ENCODE peak calls at places on chromosomes 7 and 10, in seven cellular contexts. J is heart left ventricle, W is body of pancreas, M is ovary, K is coronary artery, R is stomach, H is pancreas. E is an unnamed sample.

GRCh38 chr10:91006001-91006751 is 85.3 kb upstream of the ANKRD1 start:
- DNase-seq in J (peak), W (peak), M (peak), K (no peak), R (peak), H (peak), E (peak)

GRCh38 chr7:117581424-117581823 is 101.6 kb downstream of the CFTR start:
- DNase-seq in J (no peak), W (no peak), M (no peak), K (no peak), R (no peak), H (no peak), E (no peak)

GRCh38 chr10:79380918-79381775 is 33.9 kb downstream of the PPIF start:
- DNase-seq in J (peak), W (peak), M (no peak), K (peak), R (peak), H (no peak), E (no peak)

GRCh38 chr10:89163265-89163995 is 43.7 kb downstream of the CH25H start:
- DNase-seq in J (peak), W (peak), M (no peak), K (no peak), R (peak), H (no peak), E (peak)

GRCh38 chr7:35983585-35983984 is 169.5 kb upstream of the EEPD1 start:
- DNase-seq in J (no peak), W (no peak), M (no peak), K (no peak), R (no peak), H (no peak), E (no peak)

GRCh38 chr10:7046615-7047014 is 364.2 kb downstream of the SFMBT2 start:
- DNase-seq in J (no peak), W (no peak), M (no peak), K (no peak), R (no peak), H (no peak), E (no peak)

GRCh38 chr7:102914585-102914984 is 1.8 kb downstream of the LRRC17 start:
- DNase-seq in J (peak), W (peak), M (peak), K (peak), R (no peak), H (no peak), E (peak)

GRCh38 chr10:94487575-94487974 is 58.0 kb upstream of the HELLS start:
- DNase-seq in J (no peak), W (no peak), M (no peak), K (no peak), R (no peak), H (no peak), E (no peak)

GRCh38 chr10:15436696-15437095 is 65.6 kb upstream of the FAM171A1 start:
- DNase-seq in J (no peak), W (no peak), M (no peak), K (no peak), R (no peak), H (no peak), E (no peak)

GRCh38 chr10:93461807-93462178 is 20.3 kb downstream of the MYOF start:
- DNase-seq in J (no peak), W (no peak), M (no peak), K (no peak), R (peak), H (no peak), E (no peak)

GRCh38 chr10:36675458-36675880 is 449.9 kb upstream of the ANKRD30A start:
- DNase-seq in J (no peak), W (no peak), M (no peak), K (no peak), R (no peak), H (no peak), E (no peak)

GRCh38 chr7:21868647-21868896 is 77.1 kb downstream of the CDCA7L start:
- DNase-seq in J (no peak), W (no peak), M (no peak), K (no peak), R (no peak), H (no peak), E (no peak)

GRCh38 chr10:79608505-79609375 is 2.0 kb upstream of the SFTPA1 start:
- DNase-seq in J (no peak), W (peak), M (no peak), K (no peak), R (no peak), H (peak), E (peak)

GRCh38 chr7:140607441-140607989 is 33.1 kb downstream of the DENND2A start:
- DNase-seq in J (peak), W (peak), M (peak), K (peak), R (no peak), H (peak), E (peak)

GRCh38 chr7:40760997-40761396 is 626.2 kb downstream of the SUGCT start:
- DNase-seq in J (no peak), W (no peak), M (no peak), K (no peak), R (no peak), H (no peak), E (no peak)

GRCh38 chr10:71273506-71273905 is 45.6 kb upstream of the SLC29A3 start:
- DNase-seq in J (no peak), W (no peak), M (no peak), K (no peak), R (no peak), H (no peak), E (no peak)

GRCh38 chr10:62853710-62854109 is 37.5 kb upstream of the EGR2 start:
- DNase-seq in J (no peak), W (no peak), M (no peak), K (no peak), R (no peak), H (no peak), E (no peak)

GRCh38 chr7:124896001-124896400 is 33.6 kb downstream of the POT1 start:
- DNase-seq in J (no peak), W (no peak), M (no peak), K (no peak), R (no peak), H (no peak), E (no peak)

GRCh38 chr7:156156734-156157408 is 344.6 kb upstream of the SHH start:
- DNase-seq in J (no peak), W (peak), M (no peak), K (peak), R (peak), H (peak), E (no peak)

GRCh38 chr10:15630353-15630752 is 89.4 kb downstream of the ITGA8 start:
- DNase-seq in J (peak), W (no peak), M (no peak), K (no peak), R (no peak), H (no peak), E (no peak)

GRCh38 chr10:76432274-76433012 is 1001.0 kb downstream of the LRMDA start:
- DNase-seq in J (peak), W (no peak), M (peak), K (peak), R (no peak), H (no peak), E (peak)

GRCh38 chr7:75738604-75738974 is at the start of gene HIP1:
- DNase-seq in J (no peak), W (no peak), M (no peak), K (no peak), R (no peak), H (no peak), E (no peak)

GRCh38 chr7:55133630-55134392 is 115.0 kb downstream of the EGFR start:
- DNase-seq in J (peak), W (no peak), M (no peak), K (peak), R (peak), H (no peak), E (peak)

GRCh38 chr10:34444223-34445183 is 370.6 kb downstream of the PARD3 start:
- DNase-seq in J (no peak), W (no peak), M (no peak), K (no peak), R (no peak), H (no peak), E (no peak)

GRCh38 chr10:124974131-124974530 is 32.2 kb downstream of the ZRANB1 start:
- DNase-seq in J (no peak), W (no peak), M (no peak), K (no peak), R (no peak), H (no peak), E (no peak)

GRCh38 chr10:17238445-17239275 is 10.6 kb downstream of the VIM start:
- DNase-seq in J (no peak), W (no peak), M (no peak), K (peak), R (no peak), H (no peak), E (no peak)

GRCh38 chr7:83594076-83594475 is 54.9 kb downstream of the SEMA3E start:
- DNase-seq in J (no peak), W (peak), M (no peak), K (no peak), R (no peak), H (peak), E (no peak)

GRCh38 chr7:289756-290553 is at the start of gene FOXL3:
- DNase-seq in J (no peak), W (no peak), M (no peak), K (no peak), R (no peak), H (no peak), E (no peak)

GRCh38 chr7:2301510-2301860 is 12.8 kb downstream of the SNX8 start:
- DNase-seq in J (no peak), W (no peak), M (no peak), K (no peak), R (no peak), H (no peak), E (no peak)

GRCh38 chr10:44857363-44858016 is 53.6 kb upstream of the TMEM72 start:
- DNase-seq in J (peak), W (peak), M (peak), K (no peak), R (peak), H (peak), E (peak)

GRCh38 chr7:25857376-25858067 is 294.5 kb upstream of the NFE2L3 start:
- DNase-seq in J (no peak), W (no peak), M (no peak), K (no peak), R (no peak), H (no peak), E (no peak)

GRCh38 chr10:68526634-68527132 is 640 bp downstream of the SLC25A16 start:
- DNase-seq in J (no peak), W (no peak), M (no peak), K (no peak), R (no peak), H (no peak), E (no peak)

GRCh38 chr10:130022071-130022470 is 58.0 kb upstream of the EBF3 start:
- DNase-seq in J (no peak), W (no peak), M (no peak), K (peak), R (no peak), H (no peak), E (no peak)

GRCh38 chr7:77687747-77688144 is 8.5 kb upstream of the RSBN1L start:
- DNase-seq in J (no peak), W (no peak), M (no peak), K (no peak), R (no peak), H (no peak), E (no peak)

GRCh38 chr10:8054498-8055407 is at the start of gene GATA3:
- DNase-seq in J (peak), W (no peak), M (no peak), K (no peak), R (peak), H (no peak), E (peak)

GRCh38 chr10:86785021-86785420 is 28.6 kb downstream of the BMPR1A start:
- DNase-seq in J (no peak), W (no peak), M (no peak), K (no peak), R (no peak), H (no peak), E (no peak)

GRCh38 chr10:86790394-86790793 is 34.0 kb downstream of the BMPR1A start:
- DNase-seq in J (no peak), W (no peak), M (no peak), K (no peak), R (no peak), H (no peak), E (no peak)

GRCh38 chr10:86785968-86786367 is 29.5 kb downstream of the BMPR1A start:
- DNase-seq in J (no peak), W (no peak), M (no peak), K (no peak), R (no peak), H (no peak), E (no peak)

GRCh38 chr10:86782691-86783418 is 26.4 kb downstream of the BMPR1A start:
- DNase-seq in J (no peak), W (no peak), M (no peak), K (no peak), R (no peak), H (no peak), E (no peak)

GRCh38 chr10:86786368-86786767 is 29.9 kb downstream of the BMPR1A start:
- DNase-seq in J (no peak), W (no peak), M (no peak), K (no peak), R (no peak), H (no peak), E (no peak)
- H3K27ac ChIP-seq in J (no peak), W (peak), M (no peak), K (no peak), R (peak), H (peak), E (no peak)

GRCh38 chr7:11833431-11833830 is 1.4 kb upstream of the THSD7A start:
- DNase-seq in J (no peak), W (no peak), M (no peak), K (no peak), R (no peak), H (no peak), E (no peak)
- H3K27ac ChIP-seq in J (no peak), W (no peak), M (no peak), K (no peak), R (no peak), H (no peak), E (no peak)

GRCh38 chr10:103666751-103667150 is 173.2 kb downstream of the NEURL1 start:
- DNase-seq in J (no peak), W (no peak), M (no peak), K (no peak), R (no peak), H (no peak), E (no peak)
- H3K27ac ChIP-seq in J (peak), W (no peak), M (peak), K (no peak), R (peak), H (no peak), E (peak)

GRCh38 chr10:49348593-49348992 is 47.3 kb downstream of the DRGX start:
- DNase-seq in J (no peak), W (no peak), M (no peak), K (no peak), R (no peak), H (no peak), E (no peak)
- H3K27ac ChIP-seq in J (no peak), W (no peak), M (no peak), K (no peak), R (no peak), H (no peak), E (no peak)

DNA sequence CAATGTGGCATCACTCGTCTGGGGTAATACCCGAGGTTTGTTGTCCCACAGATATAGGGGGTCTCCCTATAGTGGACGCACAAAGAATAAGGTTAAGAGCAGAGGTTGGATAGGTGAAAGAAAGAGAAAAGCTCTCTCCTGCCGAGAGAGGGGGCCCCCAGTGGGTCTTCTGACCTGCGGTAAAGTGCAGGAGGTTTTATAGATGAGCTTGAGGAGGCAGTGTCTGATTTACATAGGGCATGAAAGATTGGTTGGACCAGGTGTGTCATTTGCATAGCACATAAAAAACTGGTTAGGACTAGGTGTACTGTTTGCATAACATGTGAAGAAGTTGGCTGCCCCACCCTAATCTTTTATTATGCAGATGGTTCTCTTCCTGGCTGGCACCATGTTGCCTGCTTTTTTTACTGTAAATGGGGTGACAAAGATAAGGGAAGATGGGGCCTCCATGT is 11.8 kb downstream of the CYP3A43 start:
- DNase-seq in J (no peak), W (peak), M (no peak), K (no peak), R (peak), H (peak), E (no peak)
- H3K27ac ChIP-seq in J (no peak), W (peak), M (no peak), K (no peak), R (peak), H (no peak), E (no peak)

GRCh38 chr7:151876899-151877777 is at the start of gene PRKAG2:
- DNase-seq in J (peak), W (peak), M (peak), K (no peak), R (peak), H (peak), E (peak)
- H3K27ac ChIP-seq in J (peak), W (peak), M (peak), K (peak), R (peak), H (peak), E (peak)

GRCh38 chr7:46853451-46853850 is 728.5 kb downstream of the TNS3 start:
- DNase-seq in J (no peak), W (no peak), M (no peak), K (no peak), R (no peak), H (no peak), E (no peak)

GRCh38 chr7:46850563-46851325 is 731.2 kb downstream of the TNS3 start:
- DNase-seq in J (no peak), W (no peak), M (no peak), K (no peak), R (no peak), H (no peak), E (no peak)

GRCh38 chr7:46852795-46853194 is 729.1 kb downstream of the TNS3 start:
- DNase-seq in J (no peak), W (no peak), M (no peak), K (no peak), R (no peak), H (no peak), E (no peak)

GRCh38 chr7:46855851-46856250 is 726.1 kb downstream of the TNS3 start:
- DNase-seq in J (no peak), W (no peak), M (no peak), K (no peak), R (no peak), H (no peak), E (no peak)

DNA sequence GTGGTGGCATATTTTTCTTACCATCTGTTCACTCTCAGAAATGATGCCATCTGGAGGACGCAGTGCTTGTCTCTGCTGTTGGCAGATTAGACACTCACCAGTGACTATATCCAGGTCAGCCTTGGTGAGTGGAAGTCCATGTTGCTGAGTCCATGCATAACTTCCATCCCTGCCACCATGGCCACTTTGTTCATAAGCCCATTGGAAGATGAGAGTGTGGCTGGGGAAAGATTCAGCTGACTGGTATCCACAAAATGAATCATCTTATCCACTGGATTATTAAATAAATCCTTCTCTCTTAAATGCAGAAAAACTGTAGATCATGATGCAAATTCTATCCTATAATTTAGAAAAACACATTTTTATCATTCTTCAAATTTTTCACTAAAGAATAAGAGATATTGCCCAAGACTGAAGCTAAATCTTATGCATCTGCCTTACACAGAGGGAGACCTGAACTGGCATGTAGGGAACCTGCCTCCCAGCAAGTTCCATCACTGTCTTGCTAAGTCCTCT is 726.9 kb downstream of the TNS3 start:
- DNase-seq in J (no peak), W (no peak), M (no peak), K (no peak), R (no peak), H (no peak), E (no peak)
- H3K27ac ChIP-seq in J (no peak), W (no peak), M (no peak), K (no peak), R (no peak), H (no peak), E (no peak)

GRCh38 chr7:32250494-32251260 is 180.5 kb upstream of the PDE1C start:
- DNase-seq in J (no peak), W (peak), M (no peak), K (no peak), R (no peak), H (peak), E (no peak)
- H3K27ac ChIP-seq in J (no peak), W (no peak), M (no peak), K (no peak), R (no peak), H (no peak), E (no peak)

GRCh38 chr10:119726291-119727261 is 726 bp downstream of the INPP5F start:
- DNase-seq in J (peak), W (peak), M (no peak), K (no peak), R (no peak), H (no peak), E (peak)
- H3K27ac ChIP-seq in J (peak), W (peak), M (peak), K (peak), R (peak), H (peak), E (peak)

GRCh38 chr10:43130756-43131155 is 7.5 kb upstream of the CSGALNACT2 start:
- DNase-seq in J (peak), W (no peak), M (no peak), K (no peak), R (peak), H (no peak), E (no peak)
- H3K27ac ChIP-seq in J (no peak), W (no peak), M (no peak), K (no peak), R (no peak), H (no peak), E (no peak)